ENCODE peak calls at places on chromosomes 5 and 9, in six cellular contexts. C, H, Q, N, E and F are unnamed samples.

GRCh38 chr5:36066540-36067210 is at the start of gene UGT3A2:
- DNase-seq in N (no peak), E (no peak), C (peak), Q (peak), H (no peak), F (no peak)

GRCh38 chr9:136847065-136847826 is 2.0 kb upstream of the PHPT1 start:
- DNase-seq in C (peak), E (peak), Q (no peak), H (peak), N (peak), F (peak)

GRCh38 chr9:120928015-120928719 is 1.6 kb upstream of the TRAF1 start:
- DNase-seq in Q (no peak), E (no peak), H (peak), N (no peak), C (peak), F (no peak)

GRCh38 chr5:115949096-115949495 is 13.2 kb upstream of the LVRN start:
- DNase-seq in H (no peak), C (no peak), E (no peak), N (no peak), Q (no peak), F (no peak)

GRCh38 chr5:148912714-148913398 is 86.4 kb downstream of the ADRB2 start:
- DNase-seq in E (peak), Q (peak), H (peak), N (no peak), C (peak), F (peak)

GRCh38 chr5:1753490-1753889 is 46.1 kb downstream of the MRPL36 start:
- DNase-seq in C (no peak), E (no peak), N (no peak), Q (no peak), H (no peak), F (no peak)

GRCh38 chr5:158786390-158786789 is 313.3 kb downstream of the EBF1 start:
- DNase-seq in N (no peak), E (no peak), C (no peak), H (no peak), Q (no peak), F (no peak)

GRCh38 chr5:53253421-53253871 is 143.9 kb upstream of the MOCS2 start:
- DNase-seq in E (no peak), Q (no peak), C (no peak), H (no peak), N (no peak), F (no peak)

GRCh38 chr5:115948013-115948605 is 14.2 kb upstream of the LVRN start:
- DNase-seq in Q (no peak), N (no peak), H (no peak), C (no peak), E (no peak), F (no peak)

GRCh38 chr5:80607832-80608231 is 37.8 kb upstream of the ANKRD34B start:
- DNase-seq in Q (no peak), N (no peak), E (no peak), C (no peak), H (no peak), F (peak)

GRCh38 chr9:73151653-73152382 is at the start of gene ANXA1:
- DNase-seq in N (no peak), Q (no peak), C (no peak), H (peak), E (peak), F (no peak)

GRCh38 chr5:139862803-139863202 is 67.2 kb downstream of the PSD2 start:
- DNase-seq in N (peak), C (no peak), Q (no peak), E (no peak), H (no peak), F (no peak)

GRCh38 chr5:63401434-63402046 is 560.7 kb downstream of the HTR1A start:
- DNase-seq in N (peak), C (peak), E (peak), H (peak), Q (no peak), F (peak)

GRCh38 chr5:132183723-132184122 is 43.9 kb downstream of the P4HA2 start:
- DNase-seq in N (no peak), H (no peak), C (no peak), Q (no peak), E (no peak), F (no peak)

GRCh38 chr5:93654676-93655075 is 71.7 kb downstream of the NR2F1 start:
- DNase-seq in E (no peak), C (no peak), H (no peak), N (no peak), Q (no peak), F (no peak)

GRCh38 chr9:38527507-38527906 is 92.9 kb downstream of the ANKRD18A start:
- DNase-seq in N (no peak), H (no peak), E (no peak), Q (no peak), C (no peak), F (peak)

GRCh38 chr5:177163500-177163899 is 29.9 kb downstream of the NSD1 start:
- DNase-seq in H (no peak), E (no peak), C (no peak), N (no peak), Q (no peak), F (no peak)

GRCh38 chr9:73200694-73201432 is 49.2 kb downstream of the ANXA1 start:
- DNase-seq in E (no peak), N (no peak), H (peak), Q (no peak), C (no peak), F (peak)

GRCh38 chr9:11402621-11403020 is 789.8 kb upstream of the PTPRD start:
- DNase-seq in Q (no peak), H (no peak), N (no peak), E (no peak), C (no peak), F (no peak)
- TF ChIP-seq MAX in Q (no peak), H (no peak), N (no peak), E (no peak), C (no peak), F (no peak)

GRCh38 chr9:68963416-68963815 is 50.5 kb downstream of the PRKACG start:
- DNase-seq in Q (no peak), C (no peak), H (no peak), N (no peak), E (no peak), F (no peak)
- TF ChIP-seq JUN in Q (no peak), C (no peak), H (no peak), N (no peak), E (no peak), F (no peak)

DNA sequence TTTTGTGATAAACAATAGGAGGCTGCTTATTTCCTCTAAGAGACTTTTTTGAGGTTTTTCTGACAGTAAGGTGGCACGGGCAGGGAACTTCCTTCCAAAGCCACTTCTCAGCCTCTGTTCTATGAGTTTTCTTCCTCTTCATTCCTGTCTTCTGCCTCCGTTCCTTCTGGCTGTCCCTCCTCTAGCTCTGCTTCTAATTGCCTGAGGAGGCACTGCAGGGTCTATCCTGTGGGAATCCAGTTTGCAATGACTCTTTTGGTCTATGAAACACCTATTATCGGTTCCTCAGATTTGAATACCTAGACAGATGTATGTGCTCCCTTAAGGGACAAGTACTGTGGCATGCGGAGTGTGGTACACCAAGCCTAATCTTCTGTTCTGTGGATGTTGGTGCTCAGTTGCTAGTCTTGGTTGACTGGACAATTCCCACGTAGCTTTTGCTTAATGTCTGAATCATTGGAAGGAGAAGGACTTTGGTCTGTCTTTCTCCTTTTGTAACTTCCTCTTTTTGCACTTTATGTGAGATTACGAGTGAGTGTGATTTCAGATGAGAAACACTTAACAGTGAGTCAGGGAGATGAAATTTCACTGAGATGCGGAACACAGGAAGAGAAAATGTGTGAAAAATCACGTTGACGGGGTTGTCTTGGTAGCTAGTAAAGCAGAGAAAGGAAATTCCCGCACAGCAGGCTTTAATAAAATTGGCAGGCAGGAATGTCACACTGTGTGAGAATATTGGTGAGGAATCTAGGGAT is 305.2 kb downstream of the EFNA5 start:
- DNase-seq in N (no peak), C (no peak), H (peak), Q (no peak), E (no peak), F (no peak)
- TF ChIP-seq MAX in N (no peak), C (no peak), H (no peak), Q (no peak), E (no peak), F (no peak)

GRCh38 chr5:157253547-157253946 is 12.4 kb upstream of the CYFIP2 start:
- DNase-seq in C (peak), E (peak), N (peak), H (peak), Q (no peak), F (peak)
- TF ChIP-seq JUN in C (no peak), E (no peak), N (no peak), H (no peak), Q (no peak), F (no peak)